ENCODE peak calls at places on chromosomes 1 and 21, in nine cellular contexts. One of them, this sample, is unnamed. For H3K36me3, the result is how much of the 10 kb centered on the place peaks cover.

GRCh38 chr1:10074059-10074854 is 41.5 kb downstream of the UBE4B start:
- DNase-seq in IMR-90: peak
- DNase-seq in ascending aorta: peak
- DNase-seq in heart left ventricle: no peak
- DNase-seq in tibial artery: no peak
- DNase-seq in endothelial cell of umbilical vein: peak
- DNase-seq in heart right ventricle: no peak
- DNase-seq in fibroblast of lung: peak
- DNase-seq in lower lobe of right lung: peak
- DNase-seq in this sample: no peak

GRCh38 chr1:18069903-18070302 is 37.7 kb upstream of the IGSF21 start:
- DNase-seq in IMR-90: no peak
- DNase-seq in ascending aorta: no peak
- DNase-seq in heart left ventricle: no peak
- DNase-seq in tibial artery: no peak
- DNase-seq in endothelial cell of umbilical vein: no peak
- DNase-seq in heart right ventricle: no peak
- DNase-seq in fibroblast of lung: no peak
- DNase-seq in lower lobe of right lung: no peak
- DNase-seq in this sample: no peak

GRCh38 chr1:234638832-234639799 is 29.1 kb upstream of the IRF2BP2 start:
- DNase-seq in IMR-90: peak
- DNase-seq in ascending aorta: no peak
- DNase-seq in heart left ventricle: no peak
- DNase-seq in tibial artery: no peak
- DNase-seq in endothelial cell of umbilical vein: no peak
- DNase-seq in heart right ventricle: no peak
- DNase-seq in fibroblast of lung: peak
- DNase-seq in lower lobe of right lung: no peak
- DNase-seq in this sample: no peak

GRCh38 chr1:178275553-178275952 is 181.6 kb downstream of the RASAL2 start:
- DNase-seq in IMR-90: peak
- DNase-seq in ascending aorta: no peak
- DNase-seq in heart left ventricle: no peak
- DNase-seq in tibial artery: no peak
- DNase-seq in endothelial cell of umbilical vein: peak
- DNase-seq in heart right ventricle: no peak
- DNase-seq in fibroblast of lung: peak
- DNase-seq in lower lobe of right lung: no peak
- DNase-seq in this sample: no peak

GRCh38 chr21:37455504-37455911 is 88.9 kb downstream of the DYRK1A start:
- DNase-seq in IMR-90: peak
- DNase-seq in ascending aorta: no peak
- DNase-seq in heart left ventricle: no peak
- DNase-seq in tibial artery: no peak
- DNase-seq in endothelial cell of umbilical vein: peak
- DNase-seq in heart right ventricle: no peak
- DNase-seq in fibroblast of lung: no peak
- DNase-seq in lower lobe of right lung: no peak
- DNase-seq in this sample: no peak

GRCh38 chr1:17239420-17239819 is 9.5 kb upstream of the PADI3 start:
- DNase-seq in IMR-90: peak
- DNase-seq in ascending aorta: no peak
- DNase-seq in heart left ventricle: peak
- DNase-seq in tibial artery: no peak
- DNase-seq in endothelial cell of umbilical vein: peak
- DNase-seq in heart right ventricle: no peak
- DNase-seq in fibroblast of lung: peak
- DNase-seq in lower lobe of right lung: no peak
- DNase-seq in this sample: no peak

GRCh38 chr1:39266269-39266668 is 61.8 kb downstream of the MACF1 start:
- DNase-seq in IMR-90: no peak
- DNase-seq in ascending aorta: no peak
- DNase-seq in heart left ventricle: no peak
- DNase-seq in tibial artery: no peak
- DNase-seq in endothelial cell of umbilical vein: peak
- DNase-seq in heart right ventricle: no peak
- DNase-seq in fibroblast of lung: peak
- DNase-seq in lower lobe of right lung: no peak
- DNase-seq in this sample: no peak

GRCh38 chr1:224080082-224080774 is 33.7 kb upstream of the FBXO28 start:
- DNase-seq in IMR-90: peak
- DNase-seq in ascending aorta: no peak
- DNase-seq in heart left ventricle: no peak
- DNase-seq in tibial artery: no peak
- DNase-seq in endothelial cell of umbilical vein: peak
- DNase-seq in heart right ventricle: no peak
- DNase-seq in fibroblast of lung: peak
- DNase-seq in lower lobe of right lung: no peak
- DNase-seq in this sample: no peak

GRCh38 chr21:32423846-32424535 is 11.5 kb downstream of the EVA1C start:
- DNase-seq in IMR-90: no peak
- DNase-seq in ascending aorta: no peak
- DNase-seq in heart left ventricle: no peak
- DNase-seq in tibial artery: no peak
- DNase-seq in endothelial cell of umbilical vein: peak
- DNase-seq in heart right ventricle: no peak
- DNase-seq in fibroblast of lung: peak
- DNase-seq in lower lobe of right lung: no peak
- DNase-seq in this sample: no peak

GRCh38 chr1:47507921-47508894 is 70.4 kb downstream of the FOXD2 start:
- DNase-seq in IMR-90: no peak
- DNase-seq in ascending aorta: no peak
- DNase-seq in heart left ventricle: peak
- DNase-seq in tibial artery: peak
- DNase-seq in endothelial cell of umbilical vein: no peak
- DNase-seq in heart right ventricle: peak
- DNase-seq in fibroblast of lung: no peak
- DNase-seq in lower lobe of right lung: peak
- DNase-seq in this sample: peak

GRCh38 chr1:65632230-65632629 is 160.5 kb upstream of the PDE4B start:
- DNase-seq in IMR-90: no peak
- DNase-seq in ascending aorta: no peak
- DNase-seq in heart left ventricle: no peak
- DNase-seq in tibial artery: no peak
- DNase-seq in endothelial cell of umbilical vein: no peak
- DNase-seq in heart right ventricle: no peak
- DNase-seq in fibroblast of lung: no peak
- DNase-seq in lower lobe of right lung: no peak
- DNase-seq in this sample: no peak

GRCh38 chr21:9738527-9738926 is 782.9 kb upstream of the TPTE start:
- DNase-seq in IMR-90: no peak
- DNase-seq in ascending aorta: no peak
- DNase-seq in heart left ventricle: no peak
- DNase-seq in tibial artery: no peak
- DNase-seq in endothelial cell of umbilical vein: no peak
- DNase-seq in heart right ventricle: no peak
- DNase-seq in fibroblast of lung: no peak
- DNase-seq in lower lobe of right lung: no peak
- DNase-seq in this sample: peak

GRCh38 chr1:94039514-94039870 is 81.5 kb downstream of the ABCA4 start:
- DNase-seq in IMR-90: peak
- DNase-seq in ascending aorta: no peak
- DNase-seq in heart left ventricle: peak
- DNase-seq in tibial artery: peak
- DNase-seq in endothelial cell of umbilical vein: peak
- DNase-seq in heart right ventricle: peak
- DNase-seq in fibroblast of lung: peak
- DNase-seq in lower lobe of right lung: peak
- DNase-seq in this sample: peak

GRCh38 chr1:196558424-196558823 is 49.8 kb downstream of the KCNT2 start:
- DNase-seq in IMR-90: peak
- DNase-seq in ascending aorta: no peak
- DNase-seq in heart left ventricle: no peak
- DNase-seq in tibial artery: no peak
- DNase-seq in endothelial cell of umbilical vein: peak
- DNase-seq in heart right ventricle: no peak
- DNase-seq in fibroblast of lung: peak
- DNase-seq in lower lobe of right lung: no peak
- DNase-seq in this sample: no peak

GRCh38 chr1:94316836-94317789 is 79.7 kb upstream of the ARHGAP29 start:
- DNase-seq in IMR-90: peak
- DNase-seq in ascending aorta: no peak
- DNase-seq in heart left ventricle: no peak
- DNase-seq in tibial artery: no peak
- DNase-seq in endothelial cell of umbilical vein: peak
- DNase-seq in heart right ventricle: no peak
- DNase-seq in fibroblast of lung: peak
- DNase-seq in lower lobe of right lung: no peak
- DNase-seq in this sample: no peak

GRCh38 chr1:147270721-147271120 is 28.2 kb downstream of the CHD1L start:
- DNase-seq in IMR-90: no peak
- DNase-seq in ascending aorta: no peak
- DNase-seq in heart left ventricle: no peak
- DNase-seq in tibial artery: no peak
- DNase-seq in endothelial cell of umbilical vein: no peak
- DNase-seq in heart right ventricle: no peak
- DNase-seq in fibroblast of lung: no peak
- DNase-seq in lower lobe of right lung: no peak
- DNase-seq in this sample: no peak

DNA sequence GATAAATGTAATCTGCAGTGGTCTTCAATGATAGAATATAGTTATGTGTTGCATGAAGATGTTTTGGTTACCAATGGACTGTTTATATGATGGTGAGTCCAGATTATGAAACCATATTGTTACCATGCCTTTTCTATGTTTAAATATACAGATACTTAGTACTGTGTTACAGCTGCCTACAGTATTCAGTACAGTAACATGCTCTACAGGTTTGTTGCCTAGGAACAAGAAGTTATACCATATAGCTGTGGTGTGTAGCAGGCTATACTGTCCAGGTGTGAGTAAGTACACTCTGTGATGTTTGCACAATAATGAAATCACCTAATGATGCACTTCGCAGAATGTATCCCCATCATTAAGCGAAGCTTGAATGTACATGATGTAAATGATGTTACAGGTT is 40.8 kb downstream of the SORT1 start:
- DNase-seq in IMR-90: peak
- DNase-seq in ascending aorta: no peak
- DNase-seq in heart left ventricle: no peak
- DNase-seq in tibial artery: no peak
- DNase-seq in endothelial cell of umbilical vein: no peak
- DNase-seq in heart right ventricle: no peak
- DNase-seq in fibroblast of lung: no peak
- DNase-seq in lower lobe of right lung: no peak
- DNase-seq in this sample: no peak
- H3K4me3 ChIP-seq in IMR-90: no peak
- H3K4me3 ChIP-seq in ascending aorta: no peak
- H3K4me3 ChIP-seq in heart left ventricle: no peak
- H3K4me3 ChIP-seq in tibial artery: no peak
- H3K4me3 ChIP-seq in endothelial cell of umbilical vein: no peak
- H3K4me3 ChIP-seq in heart right ventricle: no peak
- H3K4me3 ChIP-seq in fibroblast of lung: no peak
- H3K4me3 ChIP-seq in lower lobe of right lung: no peak
- H3K4me3 ChIP-seq in this sample: no peak

DNA sequence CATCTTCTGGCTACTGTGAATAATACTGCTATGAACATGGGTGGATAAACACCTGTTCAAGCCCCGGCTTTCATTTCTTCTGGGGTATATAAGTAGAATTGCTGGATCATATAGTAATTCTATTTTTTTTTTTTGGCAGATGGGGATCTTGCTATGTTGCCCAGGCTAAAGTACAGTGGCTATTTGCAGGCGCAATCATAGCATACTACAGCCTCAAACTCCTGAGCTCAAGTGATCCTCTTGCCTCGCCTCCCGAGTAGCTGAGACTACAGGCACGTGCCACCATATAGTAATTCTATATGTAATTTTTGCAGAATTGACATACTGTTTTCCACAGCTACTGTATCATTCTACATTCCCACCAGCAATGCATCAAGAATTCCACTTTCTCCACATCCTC is 27.8 kb downstream of the UBR4 start:
- DNase-seq in IMR-90: no peak
- DNase-seq in ascending aorta: no peak
- DNase-seq in heart left ventricle: no peak
- DNase-seq in tibial artery: no peak
- DNase-seq in endothelial cell of umbilical vein: no peak
- DNase-seq in heart right ventricle: no peak
- DNase-seq in fibroblast of lung: no peak
- DNase-seq in lower lobe of right lung: no peak
- DNase-seq in this sample: no peak
- H3K36me3 ChIP-seq in IMR-90: half or more
- H3K36me3 ChIP-seq in ascending aorta: half or more
- H3K36me3 ChIP-seq in heart left ventricle: under half
- H3K36me3 ChIP-seq in tibial artery: half or more
- H3K36me3 ChIP-seq in endothelial cell of umbilical vein: under half
- H3K36me3 ChIP-seq in heart right ventricle: under half
- H3K36me3 ChIP-seq in fibroblast of lung: under half
- H3K36me3 ChIP-seq in lower lobe of right lung: half or more
- H3K36me3 ChIP-seq in this sample: under half

GRCh38 chr1:161096015-161096414 is 2.1 kb upstream of the KLHDC9 start:
- DNase-seq in IMR-90: no peak
- DNase-seq in ascending aorta: no peak
- DNase-seq in heart left ventricle: no peak
- DNase-seq in tibial artery: no peak
- DNase-seq in endothelial cell of umbilical vein: no peak
- DNase-seq in heart right ventricle: no peak
- DNase-seq in fibroblast of lung: no peak
- DNase-seq in lower lobe of right lung: no peak
- DNase-seq in this sample: no peak

GRCh38 chr1:161100534-161100933 is 2.4 kb downstream of the KLHDC9 start:
- DNase-seq in IMR-90: no peak
- DNase-seq in ascending aorta: no peak
- DNase-seq in heart left ventricle: no peak
- DNase-seq in tibial artery: peak
- DNase-seq in endothelial cell of umbilical vein: no peak
- DNase-seq in heart right ventricle: no peak
- DNase-seq in fibroblast of lung: no peak
- DNase-seq in lower lobe of right lung: no peak
- DNase-seq in this sample: no peak

GRCh38 chr1:161096514-161096913 is 1.6 kb upstream of the KLHDC9 start:
- DNase-seq in IMR-90: peak
- DNase-seq in ascending aorta: no peak
- DNase-seq in heart left ventricle: peak
- DNase-seq in tibial artery: no peak
- DNase-seq in endothelial cell of umbilical vein: no peak
- DNase-seq in heart right ventricle: no peak
- DNase-seq in fibroblast of lung: no peak
- DNase-seq in lower lobe of right lung: no peak
- DNase-seq in this sample: no peak

GRCh38 chr1:161099090-161099802 is 1.1 kb downstream of the KLHDC9 start:
- DNase-seq in IMR-90: no peak
- DNase-seq in ascending aorta: no peak
- DNase-seq in heart left ventricle: no peak
- DNase-seq in tibial artery: no peak
- DNase-seq in endothelial cell of umbilical vein: no peak
- DNase-seq in heart right ventricle: no peak
- DNase-seq in fibroblast of lung: no peak
- DNase-seq in lower lobe of right lung: no peak
- DNase-seq in this sample: no peak

GRCh38 chr1:161098161-161099068 is at the start of gene KLHDC9:
- DNase-seq in IMR-90: peak
- DNase-seq in ascending aorta: no peak
- DNase-seq in heart left ventricle: peak
- DNase-seq in tibial artery: peak
- DNase-seq in endothelial cell of umbilical vein: peak
- DNase-seq in heart right ventricle: peak
- DNase-seq in fibroblast of lung: peak
- DNase-seq in lower lobe of right lung: peak
- DNase-seq in this sample: peak
- H3K4me3 ChIP-seq in IMR-90: peak
- H3K4me3 ChIP-seq in ascending aorta: peak
- H3K4me3 ChIP-seq in heart left ventricle: peak
- H3K4me3 ChIP-seq in tibial artery: peak
- H3K4me3 ChIP-seq in endothelial cell of umbilical vein: peak
- H3K4me3 ChIP-seq in heart right ventricle: peak
- H3K4me3 ChIP-seq in fibroblast of lung: peak
- H3K4me3 ChIP-seq in lower lobe of right lung: peak
- H3K4me3 ChIP-seq in this sample: peak

GRCh38 chr1:204435246-204435885 is 23.7 kb upstream of the PPP1R15B start:
- DNase-seq in IMR-90: peak
- DNase-seq in ascending aorta: no peak
- DNase-seq in heart left ventricle: no peak
- DNase-seq in tibial artery: no peak
- DNase-seq in endothelial cell of umbilical vein: no peak
- DNase-seq in heart right ventricle: no peak
- DNase-seq in fibroblast of lung: peak
- DNase-seq in lower lobe of right lung: no peak
- DNase-seq in this sample: no peak
- H3K36me3 ChIP-seq in IMR-90: under half
- H3K36me3 ChIP-seq in ascending aorta: under half
- H3K36me3 ChIP-seq in heart left ventricle: under half
- H3K36me3 ChIP-seq in tibial artery: under half
- H3K36me3 ChIP-seq in endothelial cell of umbilical vein: under half
- H3K36me3 ChIP-seq in heart right ventricle: under half
- H3K36me3 ChIP-seq in fibroblast of lung: under half
- H3K36me3 ChIP-seq in lower lobe of right lung: half or more
- H3K36me3 ChIP-seq in this sample: under half

This sample was measured in kidney.